ENCODE peak calls at places on chromosomes 16 and 17, in four cellular contexts. One of them, this sample, is unnamed.

GRCh38 chr16:53080345-53081031 is 25.7 kb downstream of the CHD9 start:
- DNase-seq in HCT116: no peak
- DNase-seq in SK-N-SH: peak
- DNase-seq in H1: no peak
- DNase-seq in this sample: no peak

GRCh38 chr17:76036497-76037380 is 9.6 kb upstream of the EVPL start:
- DNase-seq in HCT116: no peak
- DNase-seq in SK-N-SH: peak
- DNase-seq in H1: no peak
- DNase-seq in this sample: no peak

GRCh38 chr17:33169580-33170285 is 123.4 kb downstream of the ASIC2 start:
- DNase-seq in HCT116: no peak
- DNase-seq in SK-N-SH: no peak
- DNase-seq in H1: no peak
- DNase-seq in this sample: no peak

GRCh38 chr16:79261944-79262552 is 338.5 kb downstream of the MAF start:
- DNase-seq in HCT116: no peak
- DNase-seq in SK-N-SH: no peak
- DNase-seq in H1: no peak
- DNase-seq in this sample: no peak

GRCh38 chr17:16875662-16876061 is 96.3 kb downstream of the TNFRSF13B start:
- DNase-seq in HCT116: no peak
- DNase-seq in SK-N-SH: no peak
- DNase-seq in H1: no peak
- DNase-seq in this sample: no peak

GRCh38 chr17:72724375-72724774 is 368.1 kb downstream of the SLC39A11 start:
- DNase-seq in HCT116: no peak
- DNase-seq in SK-N-SH: no peak
- DNase-seq in H1: no peak
- DNase-seq in this sample: no peak

GRCh38 chr16:49641250-49641649 is 214.7 kb downstream of the ZNF423 start:
- DNase-seq in HCT116: no peak
- DNase-seq in SK-N-SH: no peak
- DNase-seq in H1: no peak
- DNase-seq in this sample: no peak

GRCh38 chr17:10226930-10227695 is 28.7 kb upstream of the GAS7 start:
- DNase-seq in HCT116: peak
- DNase-seq in SK-N-SH: peak
- DNase-seq in H1: peak
- DNase-seq in this sample: peak

GRCh38 chr17:19019041-19019941 is 14.7 kb upstream of the FAM83G start:
- DNase-seq in HCT116: no peak
- DNase-seq in SK-N-SH: no peak
- DNase-seq in H1: no peak
- DNase-seq in this sample: no peak

GRCh38 chr17:51120357-51120738 is 320 bp downstream of the SPAG9 start:
- DNase-seq in HCT116: no peak
- DNase-seq in SK-N-SH: peak
- DNase-seq in H1: no peak
- DNase-seq in this sample: peak

GRCh38 chr17:42673885-42674754 is 2.7 kb downstream of the PLEKHH3 start:
- DNase-seq in HCT116: no peak
- DNase-seq in SK-N-SH: peak
- DNase-seq in H1: peak
- DNase-seq in this sample: peak

GRCh38 chr17:2412561-2413021 is 11.7 kb upstream of the MNT start:
- DNase-seq in HCT116: no peak
- DNase-seq in SK-N-SH: peak
- DNase-seq in H1: peak
- DNase-seq in this sample: no peak

GRCh38 chr16:65546353-65546791 is 424.5 kb upstream of the CDH11 start:
- DNase-seq in HCT116: no peak
- DNase-seq in SK-N-SH: peak
- DNase-seq in H1: no peak
- DNase-seq in this sample: no peak

GRCh38 chr17:27888945-27889344 is 4.2 kb downstream of the LYRM9 start:
- DNase-seq in HCT116: no peak
- DNase-seq in SK-N-SH: no peak
- DNase-seq in H1: peak
- DNase-seq in this sample: peak

GRCh38 chr16:71479420-71479819 is 9.7 kb downstream of the ZNF19 start:
- DNase-seq in HCT116: no peak
- DNase-seq in SK-N-SH: peak
- DNase-seq in H1: no peak
- DNase-seq in this sample: peak

GRCh38 chr17:76139801-76140660 is 1.0 kb downstream of the FOXJ1 start:
- DNase-seq in HCT116: no peak
- DNase-seq in SK-N-SH: peak
- DNase-seq in H1: peak
- DNase-seq in this sample: no peak

DNA sequence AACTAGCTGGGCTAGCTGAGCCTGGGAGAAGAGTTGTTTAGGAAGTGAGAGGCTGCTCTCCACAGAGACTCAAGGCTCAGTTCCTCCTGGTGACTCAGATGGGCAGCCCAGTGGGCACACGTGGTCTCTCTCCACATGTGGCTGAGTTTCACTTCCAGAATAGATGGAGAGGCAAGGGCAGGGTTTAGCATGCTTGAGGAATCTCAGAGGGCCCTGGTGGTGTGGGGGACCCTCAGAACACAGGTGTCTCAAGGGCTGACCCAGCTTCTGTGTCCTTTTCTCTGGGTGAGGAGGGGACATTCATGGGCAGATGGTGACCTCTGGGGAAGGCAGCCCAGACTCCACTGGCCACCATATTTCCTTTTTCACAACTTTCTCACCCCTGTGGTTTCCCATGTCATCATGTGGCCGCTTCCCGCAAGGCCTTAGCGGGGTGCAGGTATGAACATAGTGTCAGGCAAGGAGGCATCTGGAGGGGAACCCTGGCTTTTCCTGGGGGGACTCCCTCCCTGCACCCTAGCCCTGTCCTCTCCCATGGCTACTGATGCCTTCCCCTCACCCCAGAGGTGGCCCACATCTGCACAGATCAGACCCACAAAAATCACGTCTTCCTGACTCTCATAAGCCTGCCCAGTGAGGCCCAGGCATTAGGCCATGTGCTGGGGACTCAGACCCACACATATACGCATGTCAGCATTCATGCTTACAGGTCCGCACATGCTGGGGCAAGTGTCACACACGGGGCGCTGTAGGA is 3.3 kb downstream of the GRN start:
- DNase-seq in HCT116: no peak
- DNase-seq in SK-N-SH: no peak
- DNase-seq in H1: no peak
- DNase-seq in this sample: no peak
- TF ChIP-seq JUND in HCT116: no peak
- TF ChIP-seq JUND in SK-N-SH: no peak
- TF ChIP-seq JUND in H1: no peak
- TF ChIP-seq JUND in this sample: no peak

DNA sequence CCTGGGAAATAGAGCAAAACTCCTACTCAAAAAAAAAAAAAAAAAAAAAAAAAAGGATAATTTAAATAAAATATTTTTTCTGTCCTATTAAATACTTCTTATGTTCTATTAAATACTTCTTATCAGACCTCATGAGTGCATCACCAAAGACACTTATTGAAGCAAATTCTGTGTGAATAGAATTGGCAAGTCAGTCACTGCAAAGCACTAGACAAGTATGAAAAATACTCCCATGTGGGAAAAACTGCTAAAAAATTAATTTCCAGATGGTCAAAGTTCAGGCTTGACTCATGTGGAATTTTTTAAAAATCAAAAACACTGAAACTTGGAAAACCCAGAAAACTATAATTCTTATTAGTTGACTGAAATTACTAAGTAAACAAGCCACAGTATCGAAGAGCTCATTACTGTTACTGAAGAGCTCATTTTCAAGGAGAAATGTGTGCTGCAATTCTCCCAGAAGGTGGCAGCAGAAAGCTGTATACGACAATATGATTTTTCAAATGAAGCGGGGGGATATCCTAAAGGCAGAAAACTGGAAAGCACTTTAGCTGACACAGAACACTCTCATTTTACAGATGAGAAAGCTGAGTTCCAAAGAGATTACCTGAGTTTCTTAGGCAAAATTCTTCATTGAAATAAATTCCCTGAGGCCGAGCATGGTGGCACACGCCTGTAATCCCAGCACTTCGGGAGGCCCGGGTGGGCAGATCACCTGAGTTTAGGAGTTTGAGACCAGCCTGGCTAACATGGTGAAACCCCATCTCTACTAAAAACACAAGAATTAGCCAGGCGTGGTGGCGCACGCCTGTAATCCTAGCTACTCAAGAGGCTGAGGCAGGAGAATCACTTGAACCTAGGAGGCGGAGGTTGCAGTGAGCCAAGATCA is 15.9 kb upstream of the FBXO47 start:
- DNase-seq in HCT116: peak
- DNase-seq in SK-N-SH: peak
- DNase-seq in H1: peak
- DNase-seq in this sample: peak
- TF ChIP-seq JUND in HCT116: no peak
- TF ChIP-seq JUND in SK-N-SH: no peak
- TF ChIP-seq JUND in H1: no peak
- TF ChIP-seq JUND in this sample: no peak

DNA sequence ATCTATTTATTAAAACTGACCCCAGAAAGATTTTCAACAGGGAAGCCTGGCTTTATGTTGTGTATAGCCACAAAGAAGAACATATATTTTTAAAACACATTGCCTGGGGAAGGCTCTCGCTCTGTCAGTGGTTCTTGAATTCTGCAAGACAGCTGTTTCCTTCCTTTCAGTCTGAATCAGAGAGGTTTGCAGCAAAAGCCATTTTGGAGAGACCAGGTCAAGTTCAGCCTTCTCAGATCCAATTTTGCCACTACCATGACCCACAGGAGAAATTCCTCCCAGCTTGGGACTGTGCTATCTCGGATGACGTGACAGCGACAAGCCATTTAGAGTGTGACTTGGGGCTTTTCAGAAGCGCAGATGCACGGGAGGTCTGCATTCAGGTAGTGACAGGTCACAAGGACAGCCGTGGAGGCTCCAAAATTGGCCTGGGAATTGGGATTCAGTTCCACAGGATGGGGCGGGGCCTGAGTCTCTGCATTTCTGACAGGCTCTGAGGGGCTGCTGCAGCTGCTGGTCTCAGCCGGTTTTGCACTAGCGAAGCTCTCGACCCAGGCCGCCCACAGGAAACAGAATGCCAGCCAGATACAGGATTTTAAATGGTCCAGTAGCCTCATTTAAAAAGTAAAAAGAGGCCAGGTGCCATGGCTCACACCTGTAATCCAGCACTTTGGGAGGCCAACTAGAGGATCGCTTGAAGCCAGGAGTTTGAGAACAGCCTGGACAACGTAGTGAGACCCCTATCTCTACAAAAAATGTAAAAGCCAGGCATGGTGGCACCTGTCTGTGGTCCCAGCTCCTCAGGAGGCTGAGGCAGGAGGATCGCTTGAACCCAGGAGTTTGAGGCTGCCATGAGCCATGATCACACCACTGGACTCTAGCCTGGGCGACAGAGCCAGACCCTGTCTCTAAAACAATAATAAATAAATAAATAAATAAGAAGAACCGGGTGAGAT is 196.6 kb upstream of the CIBAR2 start:
- DNase-seq in HCT116: no peak
- DNase-seq in SK-N-SH: no peak
- DNase-seq in H1: no peak
- DNase-seq in this sample: no peak
- TF ChIP-seq JUND in HCT116: no peak
- TF ChIP-seq JUND in SK-N-SH: no peak
- TF ChIP-seq JUND in H1: no peak
- TF ChIP-seq JUND in this sample: no peak

GRCh38 chr16:1425616-1426370 is 5.1 kb upstream of the PERCC1 start:
- DNase-seq in HCT116: no peak
- DNase-seq in SK-N-SH: peak
- DNase-seq in H1: no peak
- DNase-seq in this sample: no peak
- TF ChIP-seq JUND in HCT116: no peak
- TF ChIP-seq JUND in SK-N-SH: no peak
- TF ChIP-seq JUND in H1: no peak
- TF ChIP-seq JUND in this sample: no peak

DNA sequence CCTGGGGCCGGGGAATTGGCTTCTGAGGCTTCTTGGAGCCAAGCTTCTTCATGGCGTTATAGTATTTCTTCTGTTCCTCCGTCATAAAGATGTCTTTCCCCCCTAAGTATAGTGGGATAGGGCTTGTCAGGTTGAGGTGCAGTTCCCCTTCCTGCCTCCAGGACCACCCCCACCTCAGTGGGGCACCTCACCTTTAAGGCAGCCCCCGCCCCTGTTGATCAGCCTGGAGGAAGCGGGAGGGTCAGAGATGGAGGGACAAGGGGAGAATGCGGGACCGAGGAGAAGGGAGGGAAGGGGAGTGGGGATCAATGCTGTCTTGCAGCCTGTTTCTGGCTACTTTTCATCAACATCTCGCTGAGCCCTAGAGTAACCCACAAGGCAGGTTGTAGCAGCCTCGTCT is 11.6 kb upstream of the CD79B start:
- DNase-seq in HCT116: no peak
- DNase-seq in SK-N-SH: no peak
- DNase-seq in H1: no peak
- DNase-seq in this sample: no peak
- TF ChIP-seq JUND in HCT116: no peak
- TF ChIP-seq JUND in SK-N-SH: no peak
- TF ChIP-seq JUND in H1: no peak
- TF ChIP-seq JUND in this sample: no peak

GRCh38 chr17:4436381-4436780 is 2.6 kb downstream of the SPNS3 start:
- DNase-seq in HCT116: no peak
- DNase-seq in SK-N-SH: no peak
- DNase-seq in H1: no peak
- DNase-seq in this sample: no peak
- TF ChIP-seq JUND in HCT116: no peak
- TF ChIP-seq JUND in SK-N-SH: no peak
- TF ChIP-seq JUND in H1: no peak
- TF ChIP-seq JUND in this sample: no peak

DNA sequence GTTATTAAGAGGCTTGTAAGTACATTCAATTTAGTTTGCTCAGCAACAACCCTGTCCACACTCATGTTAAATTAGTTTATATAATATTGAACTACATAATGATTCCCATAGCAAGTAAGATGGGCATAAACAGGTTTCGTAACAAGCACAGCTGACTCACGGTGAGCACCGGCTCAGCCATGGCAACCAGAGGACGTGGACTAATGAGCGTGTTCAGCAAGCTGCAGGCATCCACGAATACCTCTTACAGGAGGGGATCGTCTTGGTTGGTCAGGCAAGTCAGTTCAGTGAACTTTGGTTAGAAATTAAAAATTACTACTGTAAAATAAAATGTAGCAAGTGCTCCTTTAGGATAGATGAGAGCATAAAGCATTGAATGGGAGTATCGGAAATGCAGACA is 58.4 kb downstream of the ELAC2 start:
- DNase-seq in HCT116: no peak
- DNase-seq in SK-N-SH: no peak
- DNase-seq in H1: no peak
- DNase-seq in this sample: no peak
- TF ChIP-seq JUND in HCT116: no peak
- TF ChIP-seq JUND in SK-N-SH: no peak
- TF ChIP-seq JUND in H1: no peak
- TF ChIP-seq JUND in this sample: no peak